ENCODE peak calls at places on chromosome 16, in six cellular contexts. I, O, T, V, Y and P are unnamed samples.

GRCh38 chr16:63602206-63602927 is 1519.5 kb downstream of the CDH11 start:
- DNase-seq in V (no peak), O (no peak), Y (no peak), T (no peak), I (no peak), P (no peak)

GRCh38 chr16:66270333-66270927 is 96.1 kb upstream of the CDH5 start:
- DNase-seq in I (peak), O (peak), Y (peak), V (peak), T (peak), P (peak)

GRCh38 chr16:51305337-51305736 is 154.3 kb upstream of the SALL1 start:
- DNase-seq in I (no peak), O (no peak), V (no peak), T (no peak), Y (no peak), P (no peak)

GRCh38 chr16:13510425-13511151 is 409.4 kb upstream of the ERCC4 start:
- DNase-seq in V (no peak), T (peak), O (no peak), Y (no peak), I (peak), P (no peak)

GRCh38 chr16:20789130-20789529 is 17.1 kb downstream of the ERI2 start:
- DNase-seq in O (no peak), Y (no peak), I (no peak), V (no peak), T (no peak), P (no peak)

GRCh38 chr16:74756203-74756602 is 18.4 kb downstream of the FA2H start:
- DNase-seq in T (no peak), Y (no peak), V (no peak), I (no peak), O (no peak), P (no peak)

GRCh38 chr16:19419691-19420060 is 2.0 kb downstream of the TMC5 start:
- DNase-seq in T (no peak), O (peak), V (no peak), Y (peak), I (peak), P (no peak)

GRCh38 chr16:31202402-31203385 is at the start of gene PYCARD:
- DNase-seq in I (peak), T (peak), V (peak), Y (no peak), O (peak), P (peak)

GRCh38 chr16:48497129-48497528 is 111.9 kb upstream of the SIAH1 start:
- DNase-seq in Y (no peak), T (no peak), V (no peak), I (no peak), O (no peak), P (no peak)

GRCh38 chr16:88633684-88634140 is 4.7 kb upstream of the IL17C start:
- DNase-seq in T (peak), V (peak), O (peak), Y (no peak), I (no peak), P (peak)

GRCh38 chr16:31333686-31334649 is 21.0 kb upstream of the ITGAX start:
- DNase-seq in Y (peak), O (peak), I (peak), V (peak), T (peak), P (peak)

GRCh38 chr16:54484700-54485099 is 198.1 kb upstream of the IRX3 start:
- DNase-seq in V (no peak), O (no peak), Y (no peak), I (no peak), T (no peak), P (no peak)

GRCh38 chr16:15682105-15682570 is 32.1 kb downstream of the NDE1 start:
- DNase-seq in O (peak), T (peak), I (peak), V (no peak), Y (peak), P (no peak)

GRCh38 chr16:31451201-31451600 is 8.1 kb upstream of the ARMC5 start:
- DNase-seq in V (no peak), Y (no peak), I (no peak), O (no peak), T (no peak), P (no peak)

GRCh38 chr16:50816901-50817555 is 75.1 kb downstream of the CYLD start:
- DNase-seq in T (no peak), I (no peak), Y (no peak), V (no peak), O (no peak), P (no peak)

GRCh38 chr16:83826146-83826913 is 18.6 kb downstream of the HSBP1 start:
- DNase-seq in O (peak), T (peak), V (peak), I (peak), Y (peak), P (peak)

GRCh38 chr16:55701442-55702319 is 45.9 kb downstream of the SLC6A2 start:
- DNase-seq in O (peak), Y (peak), T (peak), I (peak), V (peak), P (peak)

GRCh38 chr16:86590501-86591144 is 12.3 kb downstream of the FOXL1 start:
- DNase-seq in V (no peak), Y (no peak), O (peak), I (peak), T (no peak), P (no peak)

GRCh38 chr16:82636958-82637357 is 10.2 kb downstream of the CDH13 start:
- DNase-seq in V (no peak), O (no peak), T (no peak), I (no peak), Y (no peak), P (no peak)

GRCh38 chr16:73059779-73060178 is 11.9 kb upstream of the ZFHX3 start:
- DNase-seq in Y (no peak), V (no peak), I (no peak), O (no peak), T (no peak), P (no peak)
- H3K9ac ChIP-seq in Y (no peak), V (no peak), I (peak), O (peak), T (no peak), P (peak)

DNA sequence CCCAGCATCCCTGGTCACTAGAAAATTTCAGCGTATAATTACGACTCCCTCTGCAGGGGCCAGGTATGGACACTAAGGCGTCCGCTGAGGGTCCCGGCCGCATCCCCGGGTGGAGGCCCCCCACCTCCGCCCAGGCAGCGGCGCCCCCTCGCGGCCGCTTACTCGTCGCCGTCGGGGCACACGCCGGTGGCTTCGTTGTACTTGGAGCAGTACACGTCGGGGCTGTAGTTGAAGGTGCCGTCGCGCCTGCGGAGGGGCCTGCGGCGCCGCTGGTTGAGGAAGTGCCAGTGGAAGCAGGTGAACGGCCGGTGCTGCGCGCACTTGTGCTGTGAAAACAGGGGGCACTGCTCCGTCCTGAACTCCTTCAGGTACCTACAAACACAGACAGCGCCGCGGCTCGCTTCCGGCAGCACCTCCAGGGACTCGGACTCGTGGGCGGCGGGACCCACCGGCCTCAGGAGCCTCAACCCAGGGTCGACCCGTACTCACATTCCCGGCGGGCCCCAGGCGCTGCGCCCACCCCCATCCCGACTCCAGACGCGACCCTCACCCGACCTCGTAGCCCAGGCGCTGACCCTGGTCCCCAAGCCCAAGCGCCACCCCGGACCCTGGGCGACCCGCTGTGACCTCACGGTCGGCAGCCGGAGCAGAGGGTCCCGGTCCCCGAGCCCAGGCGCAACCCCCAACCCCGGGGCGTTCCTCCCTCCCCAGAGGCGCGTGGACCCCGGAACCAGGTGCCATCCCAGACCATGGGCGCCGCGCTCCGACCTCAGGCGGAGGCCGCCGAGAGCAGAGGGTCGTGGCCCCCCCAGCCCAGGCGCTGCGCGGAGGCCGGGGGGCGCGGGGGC is 596 bp downstream of the UNKL start:
- DNase-seq in V (peak), O (peak), I (peak), Y (peak), T (peak), P (peak)
- TF ChIP-seq EZH2phosphoT487 in V (no peak), O (no peak), I (no peak), Y (no peak), T (no peak), P (no peak)

DNA sequence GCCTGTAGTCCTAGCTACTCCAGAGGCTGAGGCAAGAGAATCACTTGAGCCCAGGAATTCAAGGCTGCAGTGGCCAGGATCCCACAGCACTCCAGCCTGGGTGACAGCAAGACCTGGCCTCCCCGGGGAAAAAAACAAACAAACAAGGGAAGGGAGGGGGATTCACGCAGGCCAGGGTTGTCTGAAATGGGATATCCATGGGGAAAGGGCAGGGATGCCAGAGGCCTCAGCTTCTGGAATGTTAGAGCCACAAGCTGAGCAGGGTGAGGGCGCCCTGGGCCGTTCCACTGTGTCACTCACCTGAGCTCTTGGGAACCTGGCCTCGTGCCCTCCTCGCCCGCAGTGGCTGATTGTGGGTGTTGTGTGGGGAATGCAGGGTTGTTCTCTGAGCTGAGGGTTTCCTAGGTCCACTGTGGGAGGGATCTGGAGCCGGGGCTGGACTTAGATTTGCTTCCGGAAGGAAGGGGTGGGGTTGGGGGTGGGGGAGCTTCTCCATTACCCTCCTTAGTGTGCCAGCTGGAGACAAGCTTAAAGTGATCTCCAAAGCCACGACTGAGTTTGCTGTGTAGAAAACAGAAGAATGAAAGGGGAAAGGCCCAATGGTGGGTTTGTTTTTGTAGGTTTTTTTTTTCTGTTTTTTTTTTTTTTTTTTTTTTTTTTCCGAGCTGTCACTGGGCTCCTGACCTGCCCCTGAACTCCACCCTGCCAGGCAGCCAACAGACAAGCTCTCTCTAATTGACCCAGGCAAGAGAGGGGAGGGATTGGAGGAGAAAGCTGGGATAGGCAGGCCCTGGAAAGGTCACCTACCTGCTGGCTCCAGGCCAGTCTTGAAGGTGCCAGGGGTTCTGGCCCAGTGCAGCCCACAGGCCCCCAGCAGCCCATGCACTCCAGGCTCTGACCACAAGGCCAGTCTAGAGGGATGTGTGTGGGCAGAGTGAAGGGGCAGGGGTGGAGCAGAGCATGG is at the start of gene SULT1A1:
- DNase-seq in O (no peak), T (no peak), I (no peak), Y (no peak), V (no peak), P (peak)
- H3K9ac ChIP-seq in O (no peak), T (no peak), I (no peak), Y (peak), V (no peak), P (no peak)

GRCh38 chr16:2752850-2753522 is 548 bp downstream of the SRRM2 start:
- DNase-seq in O (peak), I (peak), T (peak), V (peak), Y (peak), P (peak)

GRCh38 chr16:2755158-2755557 is 2.7 kb downstream of the SRRM2 start:
- DNase-seq in Y (no peak), T (no peak), V (no peak), I (no peak), O (no peak), P (no peak)

GRCh38 chr16:2751577-2752034 is 832 bp upstream of the SRRM2 start:
- DNase-seq in T (no peak), Y (peak), O (no peak), V (no peak), I (no peak), P (peak)

GRCh38 chr16:2752035-2752849 is at the start of gene SRRM2:
- DNase-seq in Y (peak), I (peak), T (peak), V (peak), O (peak), P (peak)

DNA sequence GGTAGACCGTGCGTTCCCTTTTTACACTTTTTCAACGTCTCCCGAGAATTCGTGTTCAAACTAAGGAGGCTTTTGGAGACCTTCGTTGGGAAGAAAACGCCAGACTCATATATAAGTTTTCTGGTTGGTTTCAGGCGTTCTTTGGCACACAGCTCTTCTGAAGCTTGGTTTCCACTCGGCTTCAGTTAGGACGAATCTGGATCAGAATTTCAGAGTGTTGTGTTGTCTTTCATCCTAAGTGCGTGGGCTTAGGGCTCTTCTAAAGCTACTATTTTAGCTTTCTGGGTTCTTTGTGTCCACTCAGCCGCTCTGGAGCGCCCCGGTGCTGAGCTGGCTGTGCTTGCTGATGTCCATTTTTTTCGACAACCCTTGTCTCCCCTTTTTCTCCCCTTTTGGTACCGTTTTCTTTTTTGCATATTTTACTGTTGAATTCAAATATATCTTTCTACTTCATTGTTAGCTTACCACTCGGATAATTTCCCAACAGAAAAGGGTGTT is 1.1 kb downstream of the SRRM2 start:
- DNase-seq in Y (no peak), I (no peak), T (peak), O (peak), V (peak), P (no peak)
- TF ChIP-seq EZH2phosphoT487 in Y (no peak), I (no peak), T (no peak), O (no peak), V (no peak), P (no peak)

DNA sequence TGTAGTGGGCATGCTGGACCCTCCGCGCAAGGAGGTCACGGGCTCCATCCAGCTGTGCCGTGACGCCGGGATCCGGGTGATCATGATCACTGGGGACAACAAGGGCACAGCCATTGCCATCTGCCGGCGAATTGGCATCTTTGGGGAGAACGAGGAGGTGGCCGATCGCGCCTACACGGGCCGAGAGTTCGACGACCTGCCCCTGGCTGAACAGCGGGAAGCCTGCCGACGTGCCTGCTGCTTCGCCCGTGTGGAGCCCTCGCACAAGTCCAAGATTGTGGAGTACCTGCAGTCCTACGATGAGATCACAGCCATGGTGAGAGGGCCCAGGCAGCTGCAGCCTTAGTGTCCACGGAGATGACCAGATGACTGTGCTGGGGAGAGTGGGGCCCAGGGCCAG is 22.3 kb downstream of the ATP2A1 start:
- DNase-seq in V (no peak), T (no peak), O (no peak), Y (no peak), I (no peak), P (no peak)
- H3K9ac ChIP-seq in V (no peak), T (no peak), O (no peak), Y (no peak), I (no peak), P (no peak)